ENCODE peak calls at places on chromosomes 6 and 20, in eight cellular contexts. F, V, E, O, S, Z, M and X are unnamed samples.

GRCh38 chr6:142846459-142846831 is 98.5 kb downstream of the HIVEP2 start:
- DNase-seq in V (peak), Z (no peak), F (peak), S (no peak), E (no peak), O (no peak), M (no peak), X (no peak)

GRCh38 chr6:397604-398003 is 6.1 kb downstream of the IRF4 start:
- DNase-seq in V (no peak), E (no peak), Z (no peak), O (no peak), S (no peak), M (no peak), F (no peak), X (no peak)

GRCh38 chr6:45075246-45075645 is 252.9 kb upstream of the RUNX2 start:
- DNase-seq in F (no peak), O (no peak), E (no peak), M (no peak), Z (no peak), S (no peak), V (peak), X (no peak)

GRCh38 chr6:118892248-118893094 is 1.5 kb upstream of the ASF1A start:
- DNase-seq in O (no peak), E (no peak), F (no peak), M (peak), Z (no peak), S (no peak), V (no peak), X (no peak)

GRCh38 chr6:22929228-22929627 is 359.9 kb downstream of the HDGFL1 start:
- DNase-seq in E (no peak), V (no peak), M (no peak), Z (no peak), F (no peak), O (no peak), S (no peak), X (no peak)

GRCh38 chr6:37314803-37315515 is 38.8 kb upstream of the RNF8 start:
- DNase-seq in Z (no peak), E (peak), F (peak), M (peak), O (no peak), V (peak), S (no peak), X (peak)

GRCh38 chr20:25707695-25708094 is 11.0 kb upstream of the ZNF337 start:
- DNase-seq in Z (no peak), E (no peak), F (no peak), S (no peak), O (no peak), M (no peak), V (no peak), X (no peak)

GRCh38 chr6:112203577-112204349 is 50.6 kb downstream of the LAMA4 start:
- DNase-seq in Z (no peak), F (no peak), S (no peak), O (no peak), V (peak), M (no peak), E (no peak), X (no peak)

GRCh38 chr6:155591741-155592140 is 136.1 kb upstream of the NOX3 start:
- DNase-seq in F (no peak), S (no peak), E (no peak), Z (no peak), M (no peak), O (no peak), V (no peak), X (no peak)

GRCh38 chr6:150994026-150994425 is 128.5 kb downstream of the MTHFD1L start:
- DNase-seq in M (no peak), V (no peak), Z (no peak), F (no peak), O (no peak), E (no peak), S (no peak), X (no peak)

GRCh38 chr20:46122071-46122470 is 4.0 kb downstream of the CD40 start:
- DNase-seq in Z (no peak), E (no peak), F (no peak), V (peak), S (peak), O (no peak), M (no peak), X (no peak)

GRCh38 chr6:39980839-39981580 is 46.7 kb upstream of the MOCS1 start:
- DNase-seq in E (peak), Z (peak), M (peak), O (no peak), V (peak), F (peak), S (no peak), X (peak)

GRCh38 chr6:14700202-14700601 is 545.7 kb upstream of the JARID2 start:
- DNase-seq in F (no peak), O (no peak), V (no peak), S (no peak), E (no peak), M (no peak), Z (no peak), X (no peak)

GRCh38 chr6:17395112-17395511 is 1.7 kb downstream of the CAP2 start:
- DNase-seq in V (no peak), F (no peak), O (no peak), E (no peak), M (no peak), S (no peak), Z (no peak), X (no peak)